ENCODE peak calls at places on chromosomes 16 and 17, in seven cellular contexts. W is gastrocnemius medialis, L is stomach, H is HL-60, I is upper lobe of right lung, J is dorsolateral prefrontal cortex, X is body of pancreas. C is an unnamed sample. For H3K27me3, the result is how much of the 10 kb centered on the place peaks cover.

GRCh38 chr17:74758846-74759163 is 10.4 kb downstream of the NHERF1 start:
- DNase-seq in I (no peak), W (no peak), L (no peak), J (no peak), H (peak), X (no peak), C (no peak)

GRCh38 chr17:49891694-49892389 is 44.0 kb upstream of the TAC4 start:
- DNase-seq in L (no peak), W (no peak), H (no peak), J (no peak), I (no peak), X (no peak), C (no peak)

GRCh38 chr17:63246344-63246743 is 199.8 kb downstream of the CYB561 start:
- DNase-seq in X (no peak), L (no peak), H (no peak), W (no peak), J (no peak), I (no peak), C (no peak)

GRCh38 chr17:8785547-8786412 is 13.4 kb downstream of the MFSD6L start:
- DNase-seq in W (peak), I (peak), X (peak), H (no peak), L (peak), J (peak), C (peak)

GRCh38 chr16:31458073-31458834 is 1.0 kb upstream of the ARMC5 start:
- DNase-seq in W (peak), I (peak), X (peak), J (peak), L (peak), H (peak), C (no peak)

GRCh38 chr16:57507414-57508083 is 21.3 kb upstream of the DOK4 start:
- DNase-seq in I (no peak), H (no peak), W (no peak), J (no peak), X (no peak), L (no peak), C (no peak)

GRCh38 chr17:6748617-6749016 is 7.2 kb upstream of the XAF1 start:
- DNase-seq in L (no peak), I (no peak), X (no peak), H (no peak), J (no peak), W (no peak), C (no peak)

GRCh38 chr16:71383054-71383773 is 24.7 kb downstream of the CALB2 start:
- DNase-seq in W (no peak), X (no peak), J (no peak), I (no peak), H (no peak), L (no peak), C (no peak)

GRCh38 chr17:9206989-9207317 is 185.6 kb downstream of the NTN1 start:
- DNase-seq in J (no peak), W (no peak), L (no peak), X (no peak), H (no peak), I (no peak), C (no peak)

GRCh38 chr17:51166987-51167931 is 1.0 kb downstream of the NME2 start:
- DNase-seq in X (peak), H (no peak), L (peak), J (peak), I (peak), W (peak), C (no peak)

GRCh38 chr16:11213373-11213772 is 42.6 kb downstream of the SOCS1 start:
- DNase-seq in L (no peak), X (no peak), J (no peak), I (no peak), W (no peak), H (no peak), C (no peak)

GRCh38 chr16:50933257-50933656 is 191.4 kb downstream of the CYLD start:
- DNase-seq in X (no peak), J (no peak), L (no peak), H (no peak), W (no peak), I (no peak), C (no peak)

GRCh38 chr17:47611372-47612350 is 38.1 kb upstream of the KPNB1 start:
- DNase-seq in H (no peak), X (no peak), W (no peak), I (no peak), L (no peak), J (no peak), C (no peak)

GRCh38 chr16:30619207-30619606 is 9.0 kb upstream of the ZNF689 start:
- DNase-seq in W (no peak), J (no peak), I (no peak), X (no peak), L (no peak), H (no peak), C (no peak)

GRCh38 chr16:53625221-53625620 is 78.4 kb downstream of the RPGRIP1L start:
- DNase-seq in W (no peak), J (no peak), L (no peak), H (no peak), I (no peak), X (no peak), C (no peak)

GRCh38 chr16:85142129-85142513 is 29.8 kb upstream of the CIBAR2 start:
- DNase-seq in H (no peak), I (no peak), J (no peak), L (no peak), X (no peak), W (no peak), C (no peak)

GRCh38 chr17:230371-230770 is 48.9 kb upstream of the DOC2B start:
- DNase-seq in L (no peak), X (no peak), H (no peak), W (no peak), J (no peak), I (peak), C (no peak)

GRCh38 chr16:81096715-81097208 is 567 bp upstream of the GCSH start:
- DNase-seq in J (no peak), X (peak), W (no peak), I (no peak), L (no peak), H (no peak), C (no peak)

GRCh38 chr17:64732336-64733006 is 70.4 kb upstream of the SMURF2 start:
- DNase-seq in L (no peak), X (no peak), J (no peak), W (no peak), H (no peak), I (no peak), C (no peak)

GRCh38 chr16:62883526-62883925 is 847.3 kb upstream of the CDH8 start:
- DNase-seq in L (no peak), W (no peak), H (no peak), J (no peak), I (no peak), X (no peak), C (no peak)

GRCh38 chr16:46901709-46902108 is 17.5 kb downstream of the GPT2 start:
- DNase-seq in J (no peak), I (no peak), X (no peak), H (no peak), L (no peak), W (no peak), C (no peak)

GRCh38 chr16:31427441-31428276 is 501 bp downstream of the COX6A2 start:
- DNase-seq in L (peak), H (no peak), J (peak), W (peak), X (peak), I (peak), C (no peak)

DNA sequence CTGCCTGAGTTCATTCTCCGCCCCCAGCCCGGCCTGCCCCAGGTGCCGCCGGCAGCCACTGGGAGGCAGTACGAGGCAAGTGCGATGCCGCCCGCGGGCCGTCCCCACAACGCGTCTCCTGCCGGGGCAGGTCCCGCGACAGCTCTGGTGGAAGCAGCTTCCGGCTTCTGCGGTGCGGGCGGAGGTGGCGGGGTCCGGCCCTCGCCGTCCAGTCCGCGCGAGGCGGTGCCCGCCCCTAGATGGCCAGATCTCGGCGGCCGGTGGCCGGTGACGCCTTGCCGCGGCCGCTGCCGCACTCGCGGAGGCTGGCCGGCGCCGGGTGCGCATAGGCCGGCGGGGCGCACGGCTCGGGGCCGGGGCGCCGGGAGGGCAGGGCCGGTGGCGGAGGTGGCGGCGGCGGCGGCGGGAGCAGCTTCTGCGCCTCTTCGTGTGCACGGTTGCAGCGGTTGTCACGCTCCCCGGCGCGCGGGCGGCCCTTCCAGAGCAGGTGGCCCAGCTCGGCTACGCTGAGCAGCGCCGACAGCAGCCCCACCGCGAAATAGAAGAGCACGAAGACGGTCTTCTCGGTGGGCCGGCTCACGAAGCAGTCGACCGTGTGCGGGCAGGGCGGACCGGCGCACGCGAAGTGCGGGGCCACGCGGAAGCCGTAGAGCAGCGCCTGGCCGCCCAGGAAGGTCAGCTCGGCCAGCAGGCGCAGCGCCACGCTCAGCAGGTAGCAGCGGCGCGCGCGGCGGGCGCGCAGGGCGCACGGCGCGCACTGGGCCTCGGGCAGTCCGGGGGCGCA is 1.6 kb downstream of the GJD3 start:
- DNase-seq in X (peak), J (peak), H (peak), I (peak), L (peak), W (no peak), C (no peak)
- H3K27me3 ChIP-seq in X (under half), J (under half), H (under half), I (under half), L (under half), W (under half), C (under half)

GRCh38 chr17:58694302-58694701 is 1.9 kb downstream of the RAD51C start:
- DNase-seq in W (no peak), J (no peak), H (no peak), L (no peak), I (no peak), X (no peak), C (no peak)
- H3K27ac ChIP-seq in W (no peak), J (no peak), H (no peak), L (no peak), I (no peak), X (no peak), C (no peak)

GRCh38 chr17:61442878-61443474 is 9.2 kb upstream of the TBX4 start:
- DNase-seq in I (no peak), X (no peak), W (no peak), J (no peak), L (no peak), H (no peak), C (peak)

GRCh38 chr17:61443475-61443882 is 8.7 kb upstream of the TBX4 start:
- DNase-seq in L (no peak), J (no peak), X (no peak), H (no peak), W (no peak), I (no peak), C (peak)

GRCh38 chr17:61444075-61444474 is 8.1 kb upstream of the TBX4 start:
- DNase-seq in W (no peak), L (no peak), H (no peak), J (no peak), X (no peak), I (no peak), C (peak)

GRCh38 chr17:61440697-61441096 is 11.5 kb upstream of the TBX4 start:
- DNase-seq in L (no peak), W (no peak), J (no peak), H (no peak), X (no peak), I (no peak), C (peak)

DNA sequence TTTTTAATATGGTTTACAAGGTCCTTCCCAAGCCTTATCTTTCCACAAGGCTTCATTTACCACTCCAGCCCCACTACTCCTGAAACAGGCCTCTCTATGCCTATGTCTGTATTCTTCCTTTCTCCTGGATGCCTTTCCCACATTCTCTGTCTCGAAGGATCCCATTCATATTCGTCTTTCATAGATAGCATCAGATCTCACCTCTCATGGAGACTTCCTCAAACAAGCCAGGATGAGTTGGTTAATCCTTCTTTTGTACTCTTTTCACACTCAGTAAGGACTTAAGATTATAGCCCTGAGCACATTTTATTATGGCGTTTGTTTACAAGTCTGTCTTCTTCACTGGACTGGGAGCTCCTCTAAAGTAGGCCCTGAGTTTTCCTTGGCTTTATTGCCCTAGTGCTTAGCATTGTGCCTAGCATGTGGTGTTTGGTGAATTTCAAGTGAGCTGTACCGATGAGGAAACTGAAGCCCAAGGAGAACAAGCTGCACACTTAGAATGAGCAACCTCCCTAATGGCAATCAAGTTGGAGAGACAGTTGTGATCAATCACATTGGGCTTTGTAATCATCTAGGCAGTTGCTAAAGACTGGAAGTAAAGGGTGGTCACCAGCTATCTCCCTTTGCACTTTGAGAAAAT is 10.0 kb upstream of the TBX4 start:
- DNase-seq in I (no peak), X (no peak), H (no peak), L (no peak), J (no peak), W (no peak), C (peak)
- TF ChIP-seq CTCF in I (no peak), X (no peak), H (no peak), L (no peak), J (no peak), W (no peak), C (no peak)

DNA sequence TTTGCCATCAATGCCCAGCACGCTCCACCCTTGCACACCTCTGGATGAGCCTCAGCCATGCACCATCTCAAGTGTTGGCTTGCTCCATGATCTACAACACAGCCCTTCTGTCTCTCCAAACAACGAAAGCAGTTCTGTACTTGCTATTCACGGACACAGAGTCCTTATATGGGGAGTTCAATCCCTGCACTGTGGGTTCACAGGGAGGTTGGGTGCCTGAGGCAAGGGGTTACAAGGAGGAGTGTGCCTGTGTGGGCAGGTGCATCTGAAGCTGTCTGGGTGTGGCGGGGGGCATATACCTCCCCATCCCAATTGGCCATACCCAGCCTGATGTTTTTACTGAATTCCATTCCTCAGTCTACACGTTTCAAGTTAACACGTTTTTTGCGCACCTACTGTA is 5.6 kb downstream of the RUNDC3A start:
- DNase-seq in L (no peak), X (no peak), H (no peak), I (no peak), J (no peak), W (no peak), C (no peak)
- H3K27me3 ChIP-seq in L (half or more), X (under half), H (under half), I (under half), J (under half), W (under half), C (under half)